ENCODE peak calls at places on chromosomes 11 and 22, in five cellular contexts. One of them, this sample, is unnamed.

GRCh38 chr11:34331736-34332135 is 26.1 kb downstream of the ABTB2 start:
- DNase-seq in stomach: no peak
- DNase-seq in CD8-positive, alpha-beta T cell: no peak
- DNase-seq in cardiac muscle cell: no peak
- DNase-seq in heart left ventricle: no peak
- DNase-seq in this sample: no peak

GRCh38 chr11:120125005-120125404 is 12.9 kb downstream of the TRIM29 start:
- DNase-seq in stomach: no peak
- DNase-seq in CD8-positive, alpha-beta T cell: no peak
- DNase-seq in cardiac muscle cell: no peak
- DNase-seq in heart left ventricle: no peak
- DNase-seq in this sample: no peak

GRCh38 chr11:12695221-12695794 is 21.1 kb downstream of the TEAD1 start:
- DNase-seq in CD8-positive, alpha-beta T cell: no peak
- DNase-seq in heart left ventricle: no peak
- DNase-seq in stomach: no peak
- DNase-seq in cardiac muscle cell: no peak
- DNase-seq in this sample: no peak

GRCh38 chr11:119726585-119727522 is 2.1 kb downstream of the NECTIN1 start:
- DNase-seq in heart left ventricle: no peak
- DNase-seq in cardiac muscle cell: no peak
- DNase-seq in stomach: no peak
- DNase-seq in CD8-positive, alpha-beta T cell: no peak
- DNase-seq in this sample: no peak

GRCh38 chr11:117945047-117945820 is 16.0 kb upstream of the TMPRSS13 start:
- DNase-seq in heart left ventricle: no peak
- DNase-seq in stomach: peak
- DNase-seq in cardiac muscle cell: no peak
- DNase-seq in CD8-positive, alpha-beta T cell: no peak
- DNase-seq in this sample: no peak

GRCh38 chr11:35288817-35289541 is 130.4 kb downstream of the SLC1A2 start:
- DNase-seq in stomach: no peak
- DNase-seq in cardiac muscle cell: no peak
- DNase-seq in heart left ventricle: no peak
- DNase-seq in CD8-positive, alpha-beta T cell: no peak
- DNase-seq in this sample: no peak

GRCh38 chr11:12119502-12119901 is 9.1 kb downstream of the MICAL2 start:
- DNase-seq in stomach: no peak
- DNase-seq in cardiac muscle cell: no peak
- DNase-seq in CD8-positive, alpha-beta T cell: no peak
- DNase-seq in heart left ventricle: no peak
- DNase-seq in this sample: no peak

GRCh38 chr11:108112059-108112458 is 9.3 kb upstream of the ACAT1 start:
- DNase-seq in cardiac muscle cell: no peak
- DNase-seq in heart left ventricle: no peak
- DNase-seq in stomach: no peak
- DNase-seq in CD8-positive, alpha-beta T cell: no peak
- DNase-seq in this sample: no peak

GRCh38 chr22:29733362-29734322 is 13.8 kb downstream of the CABP7 start:
- DNase-seq in heart left ventricle: no peak
- DNase-seq in stomach: no peak
- DNase-seq in CD8-positive, alpha-beta T cell: no peak
- DNase-seq in cardiac muscle cell: peak
- DNase-seq in this sample: no peak

GRCh38 chr11:126547161-126547560 is 191.7 kb downstream of the ST3GAL4 start:
- DNase-seq in heart left ventricle: no peak
- DNase-seq in cardiac muscle cell: no peak
- DNase-seq in stomach: no peak
- DNase-seq in CD8-positive, alpha-beta T cell: no peak
- DNase-seq in this sample: no peak

GRCh38 chr22:41902016-41902415 is 12.9 kb downstream of the SHISA8 start:
- DNase-seq in heart left ventricle: no peak
- DNase-seq in cardiac muscle cell: no peak
- DNase-seq in CD8-positive, alpha-beta T cell: no peak
- DNase-seq in stomach: no peak
- DNase-seq in this sample: no peak

GRCh38 chr22:25368271-25368670 is 148.8 kb downstream of the CRYBB2 start:
- DNase-seq in heart left ventricle: no peak
- DNase-seq in cardiac muscle cell: no peak
- DNase-seq in stomach: peak
- DNase-seq in CD8-positive, alpha-beta T cell: no peak
- DNase-seq in this sample: no peak

GRCh38 chr11:30422389-30422788 is 99.5 kb downstream of the ARL14EP start:
- DNase-seq in stomach: no peak
- DNase-seq in cardiac muscle cell: no peak
- DNase-seq in heart left ventricle: no peak
- DNase-seq in CD8-positive, alpha-beta T cell: no peak
- DNase-seq in this sample: no peak

GRCh38 chr11:17014774-17015638 is 792 bp upstream of the PLEKHA7 start:
- DNase-seq in cardiac muscle cell: peak
- DNase-seq in heart left ventricle: peak
- DNase-seq in stomach: peak
- DNase-seq in CD8-positive, alpha-beta T cell: no peak
- DNase-seq in this sample: peak

GRCh38 chr22:48379371-48379770 is 1448.3 kb downstream of the BRD1 start:
- DNase-seq in cardiac muscle cell: no peak
- DNase-seq in heart left ventricle: no peak
- DNase-seq in CD8-positive, alpha-beta T cell: no peak
- DNase-seq in stomach: peak
- DNase-seq in this sample: peak

GRCh38 chr11:17389205-17389956 is 922 bp upstream of the KCNJ11 start:
- DNase-seq in cardiac muscle cell: peak
- DNase-seq in heart left ventricle: peak
- DNase-seq in stomach: peak
- DNase-seq in CD8-positive, alpha-beta T cell: peak
- DNase-seq in this sample: peak

GRCh38 chr11:108241370-108242037 is 18.6 kb downstream of the ATM start:
- DNase-seq in heart left ventricle: no peak
- DNase-seq in cardiac muscle cell: no peak
- DNase-seq in stomach: no peak
- DNase-seq in CD8-positive, alpha-beta T cell: no peak
- DNase-seq in this sample: no peak

GRCh38 chr11:58564226-58564625 is 11.4 kb downstream of the LPXN start:
- DNase-seq in stomach: no peak
- DNase-seq in heart left ventricle: no peak
- DNase-seq in CD8-positive, alpha-beta T cell: no peak
- DNase-seq in cardiac muscle cell: no peak
- DNase-seq in this sample: no peak
- TF ChIP-seq CTCF in stomach: no peak
- TF ChIP-seq CTCF in heart left ventricle: no peak
- TF ChIP-seq CTCF in CD8-positive, alpha-beta T cell: no peak
- TF ChIP-seq CTCF in cardiac muscle cell: no peak
- TF ChIP-seq CTCF in this sample: no peak

GRCh38 chr22:39319284-39320170 is at the start of gene RPL3:
- DNase-seq in CD8-positive, alpha-beta T cell: peak
- DNase-seq in stomach: peak
- DNase-seq in heart left ventricle: peak
- DNase-seq in cardiac muscle cell: peak
- DNase-seq in this sample: peak
- TF ChIP-seq CTCF in CD8-positive, alpha-beta T cell: no peak
- TF ChIP-seq CTCF in stomach: peak
- TF ChIP-seq CTCF in heart left ventricle: no peak
- TF ChIP-seq CTCF in cardiac muscle cell: no peak
- TF ChIP-seq CTCF in this sample: no peak

DNA sequence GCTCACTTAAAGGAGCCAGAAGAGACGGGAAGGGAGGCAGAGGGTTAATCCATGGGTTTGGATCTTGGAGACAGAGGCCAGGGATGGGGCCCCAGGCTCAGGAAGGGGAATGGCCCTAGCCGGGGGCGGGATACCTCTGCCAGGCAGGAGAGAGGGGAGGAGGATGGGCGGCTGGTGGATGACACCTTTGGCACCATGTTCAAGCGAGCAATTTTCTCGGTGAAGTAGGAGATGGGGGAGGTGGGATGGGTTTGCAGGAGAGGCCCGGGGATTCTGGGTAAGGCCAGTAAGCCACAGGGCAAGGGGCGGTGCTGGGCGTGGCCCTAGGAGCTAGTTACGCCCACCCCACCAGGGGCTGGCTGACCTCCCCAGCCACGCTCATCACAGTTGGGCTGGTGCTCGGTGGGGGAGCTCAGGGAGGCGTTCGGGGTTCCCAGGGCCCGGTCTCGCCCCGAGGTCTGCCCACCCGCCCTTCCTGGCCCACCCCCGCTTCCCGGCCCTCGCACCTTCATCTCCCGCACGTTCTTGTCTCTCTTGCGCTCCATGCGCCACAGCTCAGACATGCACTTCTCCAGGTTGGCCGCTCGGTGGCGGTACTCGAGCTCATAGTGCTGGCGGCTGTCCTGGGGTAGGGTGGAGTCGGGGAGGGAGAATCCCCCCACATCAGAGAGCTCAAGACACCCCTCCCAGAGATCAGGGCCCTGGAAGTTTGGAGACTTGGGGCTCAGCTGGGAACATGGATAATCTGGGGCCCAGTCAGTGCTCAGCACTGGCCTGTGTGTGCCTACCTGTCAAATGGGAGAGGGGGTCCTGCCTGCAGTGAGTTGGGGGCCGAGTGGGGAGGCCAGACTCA is 12.7 kb downstream of the BAIAP2L2 start:
- DNase-seq in stomach: no peak
- DNase-seq in cardiac muscle cell: peak
- DNase-seq in CD8-positive, alpha-beta T cell: no peak
- DNase-seq in heart left ventricle: no peak
- DNase-seq in this sample: peak
- TF ChIP-seq CTCF in stomach: no peak
- TF ChIP-seq CTCF in cardiac muscle cell: peak
- TF ChIP-seq CTCF in CD8-positive, alpha-beta T cell: no peak
- TF ChIP-seq CTCF in heart left ventricle: no peak
- TF ChIP-seq CTCF in this sample: peak

DNA sequence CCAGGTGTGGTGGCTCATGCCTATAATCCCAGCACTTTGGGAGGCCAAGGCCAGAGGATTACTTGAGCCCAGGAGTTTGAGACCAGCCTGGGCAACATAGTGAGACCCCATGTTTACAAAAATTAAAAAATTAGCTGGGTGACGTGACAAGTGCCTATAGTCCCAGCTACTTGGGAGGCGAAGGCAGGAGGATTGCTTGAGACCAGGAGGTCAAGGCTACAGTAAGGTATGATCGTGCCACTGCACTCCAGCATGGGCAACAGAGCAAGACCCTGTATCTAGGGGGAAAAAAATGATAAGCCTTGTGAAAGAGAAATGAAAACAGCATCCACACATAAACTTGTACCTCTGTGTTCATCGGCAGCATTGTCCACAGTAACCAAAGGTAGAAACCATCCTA is 8.1 kb upstream of the CCND1 start:
- DNase-seq in CD8-positive, alpha-beta T cell: no peak
- DNase-seq in cardiac muscle cell: no peak
- DNase-seq in stomach: no peak
- DNase-seq in heart left ventricle: no peak
- DNase-seq in this sample: no peak
- TF ChIP-seq CTCF in CD8-positive, alpha-beta T cell: no peak
- TF ChIP-seq CTCF in cardiac muscle cell: no peak
- TF ChIP-seq CTCF in stomach: no peak
- TF ChIP-seq CTCF in heart left ventricle: no peak
- TF ChIP-seq CTCF in this sample: no peak

GRCh38 chr11:67056640-67057409 is at the start of gene RHOD:
- DNase-seq in cardiac muscle cell: peak
- DNase-seq in CD8-positive, alpha-beta T cell: peak
- DNase-seq in stomach: peak
- DNase-seq in heart left ventricle: peak
- DNase-seq in this sample: no peak

GRCh38 chr11:67053896-67054850 is 2.5 kb upstream of the RHOD start:
- DNase-seq in heart left ventricle: no peak
- DNase-seq in stomach: peak
- DNase-seq in CD8-positive, alpha-beta T cell: peak
- DNase-seq in cardiac muscle cell: peak
- DNase-seq in this sample: no peak

GRCh38 chr11:67055812-67056211 is 835 bp upstream of the RHOD start:
- DNase-seq in cardiac muscle cell: no peak
- DNase-seq in CD8-positive, alpha-beta T cell: no peak
- DNase-seq in heart left ventricle: no peak
- DNase-seq in stomach: peak
- DNase-seq in this sample: no peak

GRCh38 chr11:67056267-67056639 is 394 bp upstream of the RHOD start:
- DNase-seq in heart left ventricle: no peak
- DNase-seq in cardiac muscle cell: no peak
- DNase-seq in stomach: no peak
- DNase-seq in CD8-positive, alpha-beta T cell: no peak
- DNase-seq in this sample: no peak

DNA sequence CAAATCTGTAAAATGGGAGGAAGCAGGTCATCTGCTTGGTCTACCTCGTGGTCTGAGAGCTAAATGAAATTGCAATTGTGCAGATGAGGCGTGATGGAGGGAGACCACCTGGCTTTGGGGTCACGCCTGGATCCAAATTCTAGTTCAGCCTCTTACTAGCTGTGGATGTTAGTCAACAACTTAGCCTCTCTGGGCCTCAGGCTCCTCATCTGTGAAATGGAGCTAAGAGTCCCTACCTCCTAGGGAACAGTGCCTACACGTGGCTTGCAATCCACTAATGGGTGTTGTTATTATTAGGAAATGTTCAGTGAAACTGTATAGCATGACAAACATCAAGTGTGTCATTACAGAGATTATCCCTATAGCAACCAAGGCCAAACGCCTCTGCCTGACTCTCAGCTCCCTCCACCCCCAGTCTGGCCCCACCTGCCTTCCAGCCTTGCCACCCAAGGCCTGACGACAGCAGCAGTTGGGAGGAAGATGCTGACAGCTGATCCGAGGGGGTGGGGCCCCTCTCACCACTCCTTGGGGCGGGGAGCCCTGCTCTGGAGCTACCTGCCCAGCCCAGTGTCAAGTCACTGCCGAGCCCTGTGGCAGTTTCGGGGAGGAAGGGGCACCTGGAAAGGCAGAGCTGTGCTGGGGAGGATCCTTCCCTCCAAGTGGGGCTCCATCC is 1.7 kb upstream of the RHOD start:
- DNase-seq in CD8-positive, alpha-beta T cell: no peak
- DNase-seq in cardiac muscle cell: peak
- DNase-seq in stomach: peak
- DNase-seq in heart left ventricle: peak
- DNase-seq in this sample: peak
- TF ChIP-seq CTCF in CD8-positive, alpha-beta T cell: no peak
- TF ChIP-seq CTCF in cardiac muscle cell: no peak
- TF ChIP-seq CTCF in stomach: no peak
- TF ChIP-seq CTCF in heart left ventricle: no peak
- TF ChIP-seq CTCF in this sample: no peak